ENCODE peak calls at places on chromosomes 12 and 14, in six cellular contexts. Z is GM23338, Q is heart left ventricle, C is fibroblast of mammary gland, X is uterus, I is AG04450. N is an unnamed sample.

GRCh38 chr14:37034410-37035285 is 137.8 kb downstream of the SLC25A21 start:
- DNase-seq in Z (no peak), Q (no peak), C (peak; percentile 88), X (peak; percentile 27), I (peak; percentile 3), N (peak; percentile 24)

GRCh38 chr12:29726321-29726692 is 57.4 kb downstream of the TMTC1 start:
- DNase-seq in Z (no peak), Q (no peak), C (peak; percentile 67), X (no peak), I (no peak), N (no peak)

GRCh38 chr12:100221523-100221922 is 20.9 kb downstream of the ACTR6 start:
- DNase-seq in Z (no peak), Q (no peak), C (no peak), X (no peak), I (no peak), N (no peak)

GRCh38 chr12:111753144-111753881 is 13.4 kb upstream of the ALDH2 start:
- DNase-seq in Z (peak; percentile 81), Q (peak; percentile 72), C (peak; percentile 69), X (peak; percentile 52), I (peak; percentile 39), N (peak; percentile 52)

GRCh38 chr14:24098927-24099813 is 5.1 kb downstream of the PCK2 start:
- DNase-seq in Z (no peak), Q (peak; percentile 22), C (no peak), X (no peak), I (no peak), N (no peak)

GRCh38 chr12:122871851-122872785 is 23.8 kb downstream of the VPS37B start:
- DNase-seq in Z (peak; percentile 100), Q (peak; percentile 78), C (peak; percentile 78), X (peak; percentile 51), I (no peak), N (peak; percentile 91)

GRCh38 chr14:85529803-85530574 is at the start of gene FLRT2:
- DNase-seq in Z (peak; percentile 72), Q (peak; percentile 57), C (peak; percentile 71), X (peak; percentile 30), I (no peak), N (peak; percentile 87)

GRCh38 chr14:76541594-76542219 is 165.8 kb downstream of the ESRRB start:
- DNase-seq in Z (no peak), Q (no peak), C (no peak), X (no peak), I (no peak), N (no peak)

GRCh38 chr14:78612666-78613065 is 442.5 kb downstream of the NRXN3 start:
- DNase-seq in Z (no peak), Q (no peak), C (no peak), X (no peak), I (no peak), N (peak; percentile 4)

GRCh38 chr14:68666206-68666730 is 126.6 kb downstream of the ZFP36L1 start:
- DNase-seq in Z (no peak), Q (no peak), C (no peak), X (no peak), I (no peak), N (no peak)

GRCh38 chr12:121099779-121100178 is 32.9 kb upstream of the P2RX7 start:
- DNase-seq in Z (no peak), Q (no peak), C (no peak), X (no peak), I (no peak), N (no peak)

GRCh38 chr12:60259241-60259640 is 663.4 kb downstream of the SLC16A7 start:
- DNase-seq in Z (no peak), Q (no peak), C (no peak), X (no peak), I (no peak), N (no peak)

GRCh38 chr12:18430425-18431048 is 169.2 kb downstream of the PIK3C2G start:
- DNase-seq in Z (peak; percentile 78), Q (no peak), C (peak; percentile 71), X (no peak), I (peak; percentile 32), N (peak; percentile 82)

GRCh38 chr12:67710582-67710981 is 62.0 kb downstream of the DYRK2 start:
- DNase-seq in Z (no peak), Q (no peak), C (peak; percentile 62), X (no peak), I (no peak), N (peak; percentile 74)

GRCh38 chr14:69154779-69155178 is 1.9 kb upstream of the DCAF5 start:
- DNase-seq in Z (peak; percentile 59), Q (no peak), C (no peak), X (no peak), I (no peak), N (no peak)

GRCh38 chr14:50103558-50103957 is 12.8 kb downstream of the VCPKMT start:
- DNase-seq in Z (no peak), Q (no peak), C (no peak), X (no peak), I (no peak), N (no peak)

GRCh38 chr14:29548948-29549370 is 378.7 kb downstream of the PRKD1 start:
- DNase-seq in Z (peak; percentile 76), Q (no peak), C (peak; percentile 81), X (no peak), I (peak; percentile 42), N (peak; percentile 80)

GRCh38 chr12:104695453-104696148 is 238.9 kb downstream of the CHST11 start:
- DNase-seq in Z (no peak), Q (no peak), C (peak; percentile 93), X (no peak), I (peak; percentile 59), N (peak; percentile 53)

GRCh38 chr14:64758711-64759554 is 54.7 kb downstream of the PLEKHG3 start:
- DNase-seq in Z (no peak), Q (peak; percentile 73), C (peak; percentile 86), X (peak; percentile 83), I (peak; percentile 93), N (peak; percentile 95)

GRCh38 chr12:109304485-109304884 is 4.6 kb downstream of the FOXN4 start:
- DNase-seq in Z (no peak), Q (no peak), C (no peak), X (no peak), I (no peak), N (no peak)

GRCh38 chr12:95484524-95484923 is 10.6 kb downstream of the METAP2 start:
- DNase-seq in Z (no peak), Q (no peak), C (peak; percentile 38), X (no peak), I (no peak), N (no peak)

GRCh38 chr12:52149651-52150241 is 42.1 kb downstream of the KRT80 start:
- DNase-seq in Z (no peak), Q (no peak), C (no peak), X (no peak), I (no peak), N (no peak)

GRCh38 chr14:68651652-68652432 is 141.0 kb downstream of the ZFP36L1 start:
- DNase-seq in Z (no peak), Q (no peak), C (no peak), X (peak; percentile 81), I (peak; percentile 92), N (peak; percentile 64)

GRCh38 chr12:66144796-66145754 is 14.5 kb upstream of the LLPH start:
- DNase-seq in Z (peak; percentile 81), Q (no peak), C (peak; percentile 81), X (peak; percentile 52), I (no peak), N (peak; percentile 59)

GRCh38 chr12:34403706-34404376 is 381.5 kb downstream of the ALG10 start:
- DNase-seq in Z (no peak), Q (peak; percentile 5), C (no peak), X (peak; percentile 5), I (no peak), N (no peak)

GRCh38 chr12:49783917-49784676 is 42.7 kb downstream of the TMBIM6 start:
- DNase-seq in Z (no peak), Q (no peak), C (peak; percentile 91), X (no peak), I (peak; percentile 80), N (peak; percentile 93)

GRCh38 chr12:106130474-106131113 is 8.2 kb downstream of the NUAK1 start:
- DNase-seq in Z (no peak), Q (no peak), C (no peak), X (no peak), I (no peak), N (no peak)
- TF ChIP-seq CTCF in Z (no peak), Q (no peak), C (no peak), X (no peak), I (no peak), N (no peak)

DNA sequence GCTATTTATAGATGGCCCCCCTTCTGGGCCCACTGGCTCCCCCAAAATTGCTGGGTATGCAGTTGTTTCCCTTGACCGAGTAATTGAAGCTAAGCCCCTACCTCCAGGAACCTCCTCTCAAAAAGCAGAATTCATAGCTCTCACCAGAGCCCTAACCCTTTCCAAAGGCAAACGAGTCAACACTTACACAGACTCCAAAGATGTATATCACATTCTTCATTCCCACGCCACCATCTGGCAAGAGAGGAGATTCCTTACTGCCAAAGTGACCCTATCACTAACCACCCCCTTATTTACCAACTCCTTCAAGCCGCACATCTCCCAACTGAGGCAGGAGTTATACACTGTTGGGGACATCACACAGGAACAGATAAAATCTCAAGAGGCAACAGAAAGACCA is 66.8 kb downstream of the MOK start:
- DNase-seq in Z (no peak), Q (no peak), C (no peak), X (no peak), I (no peak), N (no peak)
- H3K4me3 ChIP-seq in Z (no peak overlapping the region), Q (no peak overlapping the region), C (no peak overlapping the region), X (no peak overlapping the region), I (no peak overlapping the region), N (no peak overlapping the region)

DNA sequence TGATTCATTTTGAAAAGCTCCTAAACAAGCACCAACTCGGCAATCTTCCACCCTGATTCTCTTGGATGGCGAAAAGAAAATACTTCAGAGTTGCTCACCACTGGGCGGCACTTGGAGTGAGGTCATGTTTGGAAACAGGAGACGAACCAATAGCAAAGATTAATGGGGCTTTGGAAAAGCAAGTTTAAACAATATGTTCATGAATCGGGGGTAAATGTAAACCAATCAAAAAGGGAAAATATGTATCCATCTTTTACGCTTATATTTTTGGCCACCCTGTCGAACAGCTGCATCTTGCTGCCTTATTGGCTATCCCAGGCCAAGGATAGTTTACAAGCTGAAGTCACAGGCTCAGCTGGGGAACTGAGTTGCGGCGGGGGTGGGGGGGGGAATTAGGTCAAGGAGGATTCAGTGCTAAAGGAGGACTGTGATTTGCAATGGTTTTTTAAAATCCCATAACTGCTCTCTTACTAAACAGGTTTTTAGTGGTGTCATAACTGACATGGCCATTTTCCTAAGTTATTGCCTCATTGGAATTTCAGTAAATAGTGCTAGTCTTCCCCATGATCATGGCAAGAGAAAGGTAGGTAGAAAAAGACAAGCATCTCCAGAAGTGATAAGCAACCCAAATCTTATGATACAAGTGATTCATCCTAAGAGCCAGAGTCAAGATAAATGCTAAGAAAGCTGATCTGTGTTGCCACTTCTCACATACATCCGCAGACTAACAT is 210.6 kb downstream of the PHLDA1 start:
- DNase-seq in Z (no peak), Q (peak; percentile 62), C (peak; percentile 99), X (peak; percentile 29), I (peak; percentile 93), N (peak; percentile 79)
- TF ChIP-seq CTCF in Z (peak; percentile 17), Q (no peak), C (peak; percentile 24), X (no peak), I (peak; percentile 27), N (no peak)

DNA sequence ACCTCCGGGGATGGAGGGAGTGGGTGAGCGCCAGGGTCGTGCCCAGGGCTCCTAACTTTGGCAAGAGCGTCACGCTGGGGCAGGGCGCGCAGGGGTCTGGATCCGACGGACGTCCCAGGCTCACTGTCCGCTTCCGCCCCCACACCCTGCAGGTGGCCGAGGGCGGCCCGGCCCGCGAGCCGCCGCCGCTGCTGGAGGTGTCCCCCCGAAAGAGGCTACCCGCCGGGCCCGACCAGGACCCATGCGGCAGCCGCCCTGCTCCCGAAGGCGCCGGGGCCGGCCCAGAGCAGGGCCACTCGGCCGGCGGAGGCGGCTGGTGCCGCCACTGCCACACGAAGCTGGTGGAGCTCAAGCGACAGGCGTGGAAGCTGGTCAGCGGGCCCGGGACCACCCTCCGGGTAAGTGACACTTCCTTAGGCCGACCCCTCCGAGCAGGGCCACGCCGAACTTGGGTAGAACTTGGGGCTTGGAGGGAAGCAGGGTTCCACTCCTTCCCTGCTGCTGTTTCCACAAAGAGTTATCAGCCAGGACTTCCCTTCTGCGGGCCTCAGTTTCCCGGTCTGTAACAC is 588 bp downstream of the KIF26A start:
- DNase-seq in Z (no peak), Q (peak; percentile 28), C (no peak), X (no peak), I (no peak), N (no peak)
- H3K4me3 ChIP-seq in Z (peak overlapping the region; percentile 71), Q (peak overlapping the region; percentile 71), C (no peak overlapping the region), X (peak overlapping the region; percentile 13), I (no peak overlapping the region), N (peak overlapping the region; percentile 38)

N was measured in foreskin fibroblast.